ENCODE peak calls at places on chromosomes 7 and 10, in four cellular contexts. Y, Z, M and Q are unnamed samples.

GRCh38 chr7:81529785-81530184 is 240.1 kb downstream of the HGF start:
- DNase-seq in M (no peak), Y (no peak), Z (no peak), Q (no peak)

GRCh38 chr7:98788921-98789320 is 80.9 kb downstream of the TMEM130 start:
- DNase-seq in Z (no peak), M (no peak), Y (no peak), Q (no peak)

GRCh38 chr10:88923525-88923924 is 29.0 kb downstream of the ACTA2 start:
- DNase-seq in M (no peak), Y (no peak), Z (no peak), Q (no peak)

GRCh38 chr10:124026337-124026939 is 67.0 kb downstream of the CHST15 start:
- DNase-seq in Z (no peak), M (no peak), Y (no peak), Q (no peak)

GRCh38 chr10:127908106-127908957 is 1.4 kb downstream of the PTPRE start:
- DNase-seq in Y (no peak), M (no peak), Z (no peak), Q (no peak)

GRCh38 chr7:44402401-44403096 is 77.2 kb upstream of the CAMK2B start:
- DNase-seq in Z (no peak), Y (no peak), M (no peak), Q (no peak)

GRCh38 chr10:37314350-37314749 is 189.0 kb downstream of the ANKRD30A start:
- DNase-seq in Y (no peak), M (no peak), Z (no peak), Q (no peak)

GRCh38 chr10:5651086-5651764 is 15.2 kb downstream of the ASB13 start:
- DNase-seq in Z (no peak), Y (no peak), M (no peak), Q (no peak)

GRCh38 chr10:86699125-86699524 is 30.8 kb downstream of the LDB3 start:
- DNase-seq in Z (no peak), Y (no peak), M (no peak), Q (no peak)

GRCh38 chr10:51667992-51668689 is 31.3 kb downstream of the CSTF2T start:
- DNase-seq in M (no peak), Y (no peak), Z (no peak), Q (no peak)

GRCh38 chr10:61937631-61938284 is 36.3 kb downstream of the ARID5B start:
- DNase-seq in Z (no peak), M (no peak), Y (no peak), Q (no peak)

GRCh38 chr7:29598607-29599006 is 35.0 kb downstream of the PRR15 start:
- DNase-seq in Z (no peak), M (no peak), Y (no peak), Q (no peak)

GRCh38 chr7:50475340-50475739 is 25.2 kb upstream of the FIGNL1 start:
- DNase-seq in Y (no peak), Z (no peak), M (no peak), Q (peak)

GRCh38 chr7:42237891-42238531 is 1.0 kb upstream of the GLI3 start:
- DNase-seq in Z (no peak), M (no peak), Y (no peak), Q (peak)

GRCh38 chr7:107152011-107152410 is 16.8 kb upstream of the HBP1 start:
- DNase-seq in M (no peak), Y (no peak), Z (no peak), Q (no peak)

GRCh38 chr10:77501152-77501845 is 136.3 kb downstream of the KCNMA1 start:
- DNase-seq in Y (no peak), M (no peak), Z (no peak), Q (peak)

GRCh38 chr7:152351168-152351567 is 84.6 kb downstream of the KMT2C start:
- DNase-seq in Z (no peak), Y (no peak), M (no peak), Q (no peak)

GRCh38 chr10:123573236-123574147 is 92.7 kb upstream of the GPR26 start:
- DNase-seq in Z (no peak), Y (no peak), M (peak), Q (peak)

GRCh38 chr10:22779331-22780019 is 65.1 kb upstream of the PIP4K2A start:
- DNase-seq in M (no peak), Y (no peak), Z (no peak), Q (no peak)

GRCh38 chr7:12594122-12594897 is 23.8 kb downstream of the SCIN start:
- DNase-seq in Y (no peak), Z (no peak), M (no peak), Q (no peak)

GRCh38 chr10:117936136-117936535 is 110.6 kb downstream of the RAB11FIP2 start:
- DNase-seq in Z (no peak), Y (no peak), M (no peak), Q (no peak)

GRCh38 chr7:106128846-106129245 is 16.7 kb upstream of the SYPL1 start:
- DNase-seq in M (no peak), Z (no peak), Y (no peak), Q (no peak)

GRCh38 chr10:90138844-90139243 is 437.5 kb downstream of the KIF20B start:
- DNase-seq in M (no peak), Z (no peak), Y (no peak), Q (no peak)

GRCh38 chr10:4111593-4111992 is 326.6 kb upstream of the KLF6 start:
- DNase-seq in M (no peak), Z (no peak), Y (no peak), Q (no peak)

GRCh38 chr7:98251251-98251843 is 685 bp downstream of the TECPR1 start:
- DNase-seq in Z (no peak), M (peak), Y (no peak), Q (peak)

GRCh38 chr10:71509444-71509843 is 112.7 kb downstream of the CDH23 start:
- DNase-seq in Z (no peak), Y (no peak), M (no peak), Q (no peak)

GRCh38 chr7:107355616-107356015 is 114.2 kb upstream of the GPR22 start:
- DNase-seq in Y (no peak), Z (no peak), M (no peak), Q (no peak)

GRCh38 chr7:40058027-40058426 is 76.4 kb downstream of the MPLKIP start:
- DNase-seq in Z (no peak), Y (no peak), M (no peak), Q (no peak)

GRCh38 chr7:81934596-81935301 is 164.9 kb upstream of the HGF start:
- DNase-seq in Z (no peak), M (no peak), Y (no peak), Q (no peak)

GRCh38 chr10:5641501-5641900 is 24.9 kb downstream of the ASB13 start:
- DNase-seq in Y (no peak), M (no peak), Z (no peak), Q (no peak)

GRCh38 chr7:126856691-126857291 is 395.9 kb downstream of the GRM8 start:
- DNase-seq in Z (no peak), M (peak), Y (no peak), Q (no peak)
- TF ChIP-seq CTCF in Z (peak), M (peak), Y (peak), Q (peak)

GRCh38 chr7:73985737-73986141 is 42.2 kb upstream of the ELN start:
- DNase-seq in Z (no peak), M (no peak), Y (no peak), Q (no peak)
- TF ChIP-seq CTCF in Z (no peak), M (no peak), Y (no peak), Q (no peak)

DNA sequence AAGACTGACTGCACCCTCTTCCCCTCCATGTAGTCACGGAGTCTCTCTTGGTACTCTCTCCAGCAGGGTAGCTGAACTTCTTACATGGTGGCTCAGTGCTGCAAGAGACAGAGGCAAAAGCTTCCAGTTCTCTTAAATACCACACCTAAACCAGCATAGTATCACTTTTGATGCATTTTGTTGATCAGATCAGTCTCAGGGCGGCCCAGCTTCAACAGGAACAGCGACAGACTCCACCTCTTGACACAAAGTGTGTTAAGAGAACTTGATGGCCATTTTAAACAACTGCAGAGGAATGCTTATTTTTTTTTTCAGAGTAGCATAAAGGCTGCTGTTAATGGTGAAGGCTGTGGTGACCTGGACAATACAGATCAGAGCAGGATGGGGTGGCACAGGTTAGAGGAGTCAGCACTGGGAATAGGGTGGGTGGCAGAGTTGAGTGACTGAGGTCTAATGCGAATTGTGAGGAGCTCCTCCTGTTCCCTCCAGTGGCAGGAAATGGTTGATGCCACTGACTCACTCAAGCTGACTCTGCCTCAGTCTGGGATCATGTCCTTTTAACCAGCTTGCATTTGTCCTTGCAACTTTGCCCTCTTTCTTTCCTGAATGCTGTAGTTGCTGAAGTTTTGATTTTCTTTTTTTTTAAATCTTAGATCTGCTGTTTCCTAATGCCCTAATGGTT is 17.3 kb downstream of the MGAM start:
- DNase-seq in M (no peak), Z (no peak), Y (no peak), Q (peak)
- TF ChIP-seq CTCF in M (no peak), Z (no peak), Y (no peak), Q (no peak)

GRCh38 chr10:104631946-104632345 is 9.1 kb upstream of the SORCS3 start:
- DNase-seq in Y (no peak), M (no peak), Z (no peak), Q (no peak)
- TF ChIP-seq CTCF in Y (no peak), M (no peak), Z (no peak), Q (no peak)